ENCODE peak calls at places on chromosomes 13 and 19, in eight cellular contexts. A, J, L, K, N, G, W and T are unnamed samples.

GRCh38 chr19:862529-863304 is 3.3 kb downstream of the CFD start:
- DNase-seq in W (peak; percentile 83), G (no peak), J (no peak), L (peak; percentile 67), A (no peak), N (no peak), K (peak; percentile 80), T (no peak)

GRCh38 chr13:80086304-80086721 is 254.6 kb downstream of the SPRY2 start:
- DNase-seq in G (no peak), L (no peak), N (no peak), J (no peak), W (no peak), K (no peak), A (no peak), T (no peak)

GRCh38 chr13:31518666-31519065 is 220.7 kb upstream of the RXFP2 start:
- DNase-seq in J (no peak), W (no peak), N (no peak), L (no peak), G (no peak), K (no peak), A (no peak), T (no peak)

GRCh38 chr13:112968910-112969691 is at the start of gene MCF2L:
- DNase-seq in W (peak; percentile 63), G (peak; percentile 57), N (no peak), J (peak; percentile 27), A (no peak), K (peak; percentile 82), L (no peak), T (no peak)

GRCh38 chr13:34462843-34463242 is 479.2 kb upstream of the NBEA start:
- DNase-seq in G (no peak), N (no peak), W (no peak), K (no peak), A (no peak), J (peak; percentile 41), L (no peak), T (peak; percentile 10)

GRCh38 chr13:23365652-23366051 is 67.8 kb downstream of the SACS start:
- DNase-seq in N (no peak), A (no peak), J (no peak), K (no peak), W (no peak), G (no peak), L (no peak), T (no peak)

GRCh38 chr13:48068036-48068435 is 26.9 kb downstream of the MED4 start:
- DNase-seq in A (no peak), G (no peak), K (no peak), J (no peak), L (no peak), W (no peak), N (no peak), T (no peak)

GRCh38 chr13:112709825-112710783 is 20.3 kb downstream of the ATP11A start:
- DNase-seq in L (no peak), J (no peak), G (peak; percentile 62), N (no peak), A (no peak), K (peak; percentile 38), W (no peak), T (no peak)

GRCh38 chr19:13411899-13412298 is 94.4 kb downstream of the CACNA1A start:
- DNase-seq in A (no peak), G (no peak), W (no peak), N (no peak), L (no peak), J (no peak), K (no peak), T (no peak)

DNA sequence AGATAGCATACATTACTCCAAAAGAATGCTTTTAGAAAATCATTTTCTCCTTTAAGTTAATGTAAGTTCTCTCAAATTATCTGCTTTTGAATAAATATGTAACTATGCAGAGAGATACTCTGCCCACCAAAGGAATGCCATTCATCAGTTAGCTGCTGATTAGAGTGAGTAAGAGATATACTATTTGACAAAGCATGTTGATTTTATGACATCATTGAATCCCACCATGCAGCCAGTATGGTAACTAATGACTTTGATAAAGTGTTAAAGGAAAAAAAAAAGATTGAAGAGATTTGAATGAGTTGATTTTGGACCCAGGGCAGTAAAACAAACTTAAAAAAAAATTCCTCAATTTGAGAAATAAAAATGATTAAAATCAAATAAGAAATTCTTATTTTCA is 521.5 kb downstream of the SLITRK6 start:
- DNase-seq in L (no peak), N (no peak), G (no peak), J (peak; percentile 5), W (no peak), A (no peak), K (no peak), T (no peak)
- TF ChIP-seq POLR2A in L (no peak), N (no peak), G (no peak), J (no peak), W (no peak), A (no peak), K (no peak), T (no peak)

DNA sequence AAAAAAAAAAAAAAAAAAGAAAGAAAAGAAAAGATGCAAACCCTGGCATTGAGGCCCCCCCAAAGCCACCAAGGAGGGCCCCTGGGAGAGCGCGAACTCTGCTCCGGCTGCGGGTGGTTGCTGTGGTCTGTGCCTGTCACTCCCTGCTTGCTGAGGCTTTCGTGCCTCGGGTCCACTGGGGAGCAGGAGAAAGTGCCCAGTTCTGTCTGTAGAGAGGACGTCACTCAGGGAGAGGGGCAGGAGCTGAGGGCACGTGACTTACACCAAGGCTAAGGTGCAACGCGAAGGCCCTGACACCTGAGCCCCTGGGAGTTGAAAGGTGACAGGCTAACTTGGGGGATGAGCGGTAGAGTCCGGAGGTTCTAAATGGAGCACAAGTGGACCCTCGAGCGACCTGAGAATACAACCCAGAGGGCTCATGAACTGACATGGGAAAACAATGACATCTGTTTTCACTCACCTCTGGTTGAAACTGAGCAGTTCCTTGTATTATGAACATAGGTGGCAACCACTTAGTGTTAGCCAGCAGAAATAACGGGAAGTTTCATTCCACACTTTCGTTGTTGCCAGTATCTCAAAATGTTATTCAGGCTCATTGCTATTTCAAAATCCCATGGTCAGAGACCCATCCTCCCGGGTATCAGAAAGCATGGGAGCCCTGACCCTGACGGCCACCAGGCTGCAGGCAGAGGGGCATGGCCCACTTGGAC is 69.2 kb upstream of the TM9SF2 start:
- DNase-seq in N (peak; percentile 49), L (no peak), A (no peak), G (no peak), W (no peak), K (no peak), J (no peak), T (no peak)
- TF ChIP-seq POLR2A in N (no peak), L (no peak), A (no peak), G (no peak), W (no peak), K (no peak), J (no peak), T (no peak)

GRCh38 chr19:16069813-16070365 is 6.4 kb upstream of the TPM4 start:
- DNase-seq in L (no peak), J (no peak), A (no peak), W (no peak), G (peak; percentile 66), N (no peak), K (no peak), T (no peak)

GRCh38 chr19:16073481-16073880 is 2.8 kb upstream of the TPM4 start:
- DNase-seq in G (peak; percentile 51), W (no peak), N (no peak), J (no peak), A (no peak), L (peak; percentile 23), K (no peak), T (no peak)

GRCh38 chr19:16071072-16071691 is 5.1 kb upstream of the TPM4 start:
- DNase-seq in A (no peak), W (no peak), G (no peak), K (no peak), N (no peak), J (no peak), L (peak; percentile 17), T (no peak)

GRCh38 chr19:16068696-16069259 is 7.5 kb upstream of the TPM4 start:
- DNase-seq in K (no peak), G (peak; percentile 49), J (no peak), L (no peak), N (no peak), W (no peak), A (no peak), T (no peak)

GRCh38 chr19:16070366-16070990 is 5.8 kb upstream of the TPM4 start:
- DNase-seq in N (peak; percentile 73), A (peak; percentile 79), J (peak; percentile 58), G (peak; percentile 89), K (no peak), L (peak; percentile 91), W (peak; percentile 81), T (peak; percentile 59)
- TF ChIP-seq POLR2A in N (peak; percentile 74), A (no peak), J (no peak), G (no peak), K (no peak), L (peak; percentile 27), W (no peak), T (no peak)

GRCh38 chr19:39407644-39408391 is 1.2 kb downstream of the ZFP36 start:
- DNase-seq in K (peak; percentile 66), A (no peak), N (no peak), J (no peak), G (peak; percentile 86), W (peak; percentile 76), L (peak; percentile 76), T (no peak)
- TF ChIP-seq POLR2A in K (peak; percentile 36), A (no peak), N (peak; percentile 21), J (no peak), G (peak; percentile 43), W (no peak), L (peak; percentile 13), T (no peak)